ENCODE peak calls at places on chromosomes 3 and 15, in six cellular contexts. R is H9, B is neuronal stem cell, E is IMR-90, X is H1, P is mesenchymal stem cell. L is an unnamed sample.

GRCh38 chr3:14413381-14414071 is 11.1 kb downstream of the SLC6A6 start:
- DNase-seq in R (no peak), B (no peak), E (peak; percentile 79), X (no peak), P (peak; percentile 64), L (no peak)

GRCh38 chr3:101888653-101889052 is 39.3 kb downstream of the NFKBIZ start:
- DNase-seq in R (no peak), B (no peak), E (no peak), X (no peak), P (no peak), L (no peak)

GRCh38 chr3:155651489-155652223 is 93.2 kb downstream of the PLCH1 start:
- DNase-seq in R (no peak), B (no peak), E (no peak), X (no peak), P (no peak), L (no peak)

GRCh38 chr15:68303560-68304436 is 26.3 kb downstream of the FEM1B start:
- DNase-seq in R (peak; percentile 29), B (no peak), E (no peak), X (peak; percentile 45), P (no peak), L (no peak)

GRCh38 chr3:51024765-51025681 is 350.3 kb downstream of the DOCK3 start:
- DNase-seq in R (peak; percentile 27), B (no peak), E (no peak), X (no peak), P (no peak), L (no peak)

GRCh38 chr3:39533226-39533625 is 65.7 kb downstream of the MOBP start:
- DNase-seq in R (no peak), B (no peak), E (no peak), X (no peak), P (no peak), L (no peak)

GRCh38 chr3:172516318-172517214 is 6.7 kb downstream of the TNFSF10 start:
- DNase-seq in R (no peak), B (no peak), E (peak; percentile 94), X (no peak), P (peak; percentile 48), L (no peak)

GRCh38 chr15:42147431-42147735 is 9.1 kb downstream of the PLA2G4F start:
- DNase-seq in R (peak; percentile 25), B (no peak), E (no peak), X (no peak), P (no peak), L (no peak)

GRCh38 chr3:185316740-185317407 is 46.1 kb upstream of the MAP3K13 start:
- DNase-seq in R (no peak), B (no peak), E (peak; percentile 33), X (no peak), P (no peak), L (peak; percentile 53)

GRCh38 chr3:126058666-126059065 is 25.3 kb downstream of the SLC41A3 start:
- DNase-seq in R (no peak), B (no peak), E (no peak), X (no peak), P (no peak), L (no peak)

GRCh38 chr3:149373235-149374125 is 4.0 kb downstream of the TM4SF1 start:
- DNase-seq in R (no peak), B (no peak), E (peak; percentile 85), X (no peak), P (peak; percentile 90), L (peak; percentile 27)
- H4K91ac ChIP-seq in R (no peak overlapping the region), B (no peak overlapping the region), E (no peak overlapping the region), X (no peak overlapping the region), P (no peak overlapping the region), L (no peak overlapping the region)

GRCh38 chr3:170905862-170906261 is 2.6 kb downstream of the EIF5A2 start:
- DNase-seq in R (no peak), B (no peak), E (no peak), X (no peak), P (no peak), L (no peak)
- H2BK120ac ChIP-seq in R (no peak overlapping the region), B (no peak overlapping the region), E (no peak overlapping the region), X (no peak overlapping the region), P (no peak overlapping the region), L (no peak overlapping the region)

DNA sequence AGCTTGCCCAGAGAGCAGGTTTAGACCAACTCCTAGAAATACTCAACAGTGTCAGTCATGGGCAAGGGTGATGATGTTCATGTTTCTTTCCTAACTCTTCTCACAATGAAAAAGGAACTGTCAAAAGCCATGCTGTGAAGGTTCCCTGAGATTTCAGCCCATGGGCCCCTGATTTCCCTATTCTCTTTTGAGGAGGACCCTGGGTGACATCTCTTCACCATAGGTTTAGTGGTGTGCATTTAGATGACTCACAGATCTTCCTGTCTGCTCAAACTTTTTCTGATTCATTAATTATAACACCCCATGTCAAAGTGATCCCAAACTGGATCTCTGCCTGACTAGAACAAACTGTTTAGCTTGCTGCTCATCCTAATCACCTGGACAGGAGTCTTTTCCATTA is 108.0 kb downstream of the BBX start:
- DNase-seq in R (no peak), B (no peak), E (no peak), X (no peak), P (no peak), L (no peak)
- H4K91ac ChIP-seq in R (no peak overlapping the region), B (no peak overlapping the region), E (no peak overlapping the region), X (no peak overlapping the region), P (no peak overlapping the region), L (no peak overlapping the region)

GRCh38 chr15:88613074-88613944 is 7.8 kb upstream of the AEN start:
- DNase-seq in R (peak; percentile 88), B (no peak), E (peak; percentile 33), X (peak; percentile 85), P (peak; percentile 55), L (no peak)
- H2BK120ac ChIP-seq in R (no peak overlapping the region), B (no peak overlapping the region), E (peak overlapping the region; percentile 39), X (no peak overlapping the region), P (no peak overlapping the region), L (peak overlapping the region; percentile 52)

GRCh38 chr15:39966521-39966920 is 32.6 kb downstream of the EIF2AK4 start:
- DNase-seq in R (no peak), B (no peak), E (no peak), X (no peak), P (no peak), L (no peak)
- H4K91ac ChIP-seq in R (no peak overlapping the region), B (no peak overlapping the region), E (no peak overlapping the region), X (no peak overlapping the region), P (no peak overlapping the region), L (no peak overlapping the region)

GRCh38 chr3:143098032-143098764 is 21.4 kb upstream of the CHST2 start:
- DNase-seq in R (no peak), B (no peak), E (no peak), X (no peak), P (peak; percentile 88), L (no peak)

GRCh38 chr3:143092191-143092590 is 27.4 kb upstream of the CHST2 start:
- DNase-seq in R (no peak), B (no peak), E (no peak), X (no peak), P (no peak), L (no peak)

GRCh38 chr3:143099213-143099612 is 20.4 kb upstream of the CHST2 start:
- DNase-seq in R (no peak), B (no peak), E (no peak), X (no peak), P (peak; percentile 24), L (no peak)

GRCh38 chr3:143099690-143100089 is 19.9 kb upstream of the CHST2 start:
- DNase-seq in R (no peak), B (no peak), E (no peak), X (no peak), P (no peak), L (no peak)

GRCh38 chr3:143095813-143096212 is 23.8 kb upstream of the CHST2 start:
- DNase-seq in R (no peak), B (no peak), E (no peak), X (no peak), P (no peak), L (no peak)
- H2BK120ac ChIP-seq in R (no peak overlapping the region), B (no peak overlapping the region), E (no peak overlapping the region), X (no peak overlapping the region), P (no peak overlapping the region), L (no peak overlapping the region)

GRCh38 chr3:42902257-42902656 is 3.7 kb upstream of the ZNF662 start:
- DNase-seq in R (no peak), B (no peak), E (no peak), X (no peak), P (no peak), L (no peak)

GRCh38 chr3:42898896-42899675 is 6.9 kb upstream of the ZNF662 start:
- DNase-seq in R (no peak), B (no peak), E (no peak), X (no peak), P (no peak), L (no peak)

GRCh38 chr3:42904076-42904475 is 1.9 kb upstream of the ZNF662 start:
- DNase-seq in R (no peak), B (no peak), E (no peak), X (no peak), P (no peak), L (no peak)

GRCh38 chr3:42900226-42900625 is 5.7 kb upstream of the ZNF662 start:
- DNase-seq in R (no peak), B (no peak), E (no peak), X (no peak), P (no peak), L (no peak)

GRCh38 chr3:42900731-42901420 is 5.1 kb upstream of the ZNF662 start:
- DNase-seq in R (no peak), B (no peak), E (no peak), X (no peak), P (no peak), L (peak; percentile 94)
- H4K91ac ChIP-seq in R (no peak overlapping the region), B (no peak overlapping the region), E (no peak overlapping the region), X (no peak overlapping the region), P (no peak overlapping the region), L (no peak overlapping the region)